ENCODE peak calls at places on chromosome 19, in four cellular contexts. S is upper lobe of right lung, K is heart right ventricle, E is thoracic aorta. P is an unnamed sample.

GRCh38 chr19:19447536-19448237 is 42.2 kb downstream of the GATAD2A start:
- DNase-seq in K (no peak), E (no peak), S (no peak), P (no peak)

GRCh38 chr19:10998045-10998533 is 37.3 kb downstream of the SMARCA4 start:
- DNase-seq in E (no peak), S (no peak), K (no peak), P (no peak)

GRCh38 chr19:23817519-23817918 is 58.8 kb upstream of the ZNF681 start:
- DNase-seq in S (no peak), K (no peak), E (no peak), P (no peak)

GRCh38 chr19:19751846-19752245 is 18.9 kb upstream of the ZNF14 start:
- DNase-seq in E (no peak), K (no peak), S (no peak), P (no peak)

GRCh38 chr19:58577581-58578429 is 4.7 kb upstream of the MZF1 start:
- DNase-seq in S (peak), E (no peak), K (no peak), P (no peak)

GRCh38 chr19:35736913-35737886 is 5.1 kb downstream of the IGFLR1 start:
- DNase-seq in E (no peak), K (no peak), S (no peak), P (no peak)

GRCh38 chr19:38193445-38193844 is 30.6 kb downstream of the DPF1 start:
- DNase-seq in E (no peak), S (no peak), K (no peak), P (no peak)

GRCh38 chr19:29400917-29401711 is 124.7 kb upstream of the VSTM2B start:
- DNase-seq in K (no peak), S (no peak), E (no peak), P (no peak)

GRCh38 chr19:37007587-37008220 is 70.5 kb upstream of the ZNF420 start:
- DNase-seq in E (no peak), K (peak), S (peak), P (no peak)

GRCh38 chr19:19404879-19405860 is at the start of gene GATAD2A:
- DNase-seq in S (peak), E (peak), K (peak), P (peak)

GRCh38 chr19:38597075-38597474 is 20.7 kb downstream of the MAP4K1 start:
- DNase-seq in E (no peak), K (no peak), S (no peak), P (no peak)

GRCh38 chr19:30664358-30665058 is 292.3 kb downstream of the ZNF536 start:
- DNase-seq in S (no peak), K (peak), E (no peak), P (no peak)

GRCh38 chr19:29690842-29691241 is 24.2 kb downstream of the C19orf12 start:
- DNase-seq in S (no peak), E (no peak), K (no peak), P (peak)

GRCh38 chr19:35128398-35129057 is 6.3 kb downstream of the LGI4 start:
- DNase-seq in S (no peak), E (no peak), K (no peak), P (no peak)

GRCh38 chr19:55070755-55071502 is 4.7 kb upstream of the EPS8L1 start:
- DNase-seq in S (no peak), K (no peak), E (no peak), P (peak)

GRCh38 chr19:15129856-15130580 is 22.8 kb downstream of the SYDE1 start:
- DNase-seq in K (no peak), S (no peak), E (no peak), P (no peak)

GRCh38 chr19:44741258-44741731 is 7.2 kb upstream of the BCL3 start:
- DNase-seq in E (no peak), K (peak), S (no peak), P (no peak)

GRCh38 chr19:3367572-3368440 is 1.4 kb downstream of the NFIC start:
- DNase-seq in E (no peak), S (no peak), K (no peak), P (no peak)

GRCh38 chr19:10288662-10289166 is 1.0 kb upstream of the ICAM5 start:
- DNase-seq in E (no peak), K (no peak), S (peak), P (peak)

GRCh38 chr19:15640294-15640903 is at the start of gene CYP4F3:
- DNase-seq in K (peak), E (no peak), S (peak), P (no peak)

GRCh38 chr19:15317392-15318011 is 14.8 kb downstream of the BRD4 start:
- DNase-seq in K (no peak), S (no peak), E (no peak), P (no peak)

GRCh38 chr19:35318679-35319448 is 10.1 kb upstream of the CD22 start:
- DNase-seq in E (peak), K (peak), S (peak), P (no peak)

GRCh38 chr19:10018219-10018618 is 4.9 kb downstream of the RDH8 start:
- DNase-seq in E (no peak), S (no peak), K (no peak), P (no peak)

GRCh38 chr19:33752945-33753344 is 43.7 kb upstream of the KCTD15 start:
- DNase-seq in K (no peak), E (no peak), S (no peak), P (no peak)

GRCh38 chr19:33754361-33754760 is 42.3 kb upstream of the KCTD15 start:
- DNase-seq in E (no peak), K (no peak), S (no peak), P (no peak)

GRCh38 chr19:33750587-33751385 is 45.9 kb upstream of the KCTD15 start:
- DNase-seq in K (no peak), E (no peak), S (no peak), P (no peak)

GRCh38 chr19:33751386-33751770 is 45.3 kb upstream of the KCTD15 start:
- DNase-seq in S (no peak), K (no peak), E (no peak), P (no peak)

DNA sequence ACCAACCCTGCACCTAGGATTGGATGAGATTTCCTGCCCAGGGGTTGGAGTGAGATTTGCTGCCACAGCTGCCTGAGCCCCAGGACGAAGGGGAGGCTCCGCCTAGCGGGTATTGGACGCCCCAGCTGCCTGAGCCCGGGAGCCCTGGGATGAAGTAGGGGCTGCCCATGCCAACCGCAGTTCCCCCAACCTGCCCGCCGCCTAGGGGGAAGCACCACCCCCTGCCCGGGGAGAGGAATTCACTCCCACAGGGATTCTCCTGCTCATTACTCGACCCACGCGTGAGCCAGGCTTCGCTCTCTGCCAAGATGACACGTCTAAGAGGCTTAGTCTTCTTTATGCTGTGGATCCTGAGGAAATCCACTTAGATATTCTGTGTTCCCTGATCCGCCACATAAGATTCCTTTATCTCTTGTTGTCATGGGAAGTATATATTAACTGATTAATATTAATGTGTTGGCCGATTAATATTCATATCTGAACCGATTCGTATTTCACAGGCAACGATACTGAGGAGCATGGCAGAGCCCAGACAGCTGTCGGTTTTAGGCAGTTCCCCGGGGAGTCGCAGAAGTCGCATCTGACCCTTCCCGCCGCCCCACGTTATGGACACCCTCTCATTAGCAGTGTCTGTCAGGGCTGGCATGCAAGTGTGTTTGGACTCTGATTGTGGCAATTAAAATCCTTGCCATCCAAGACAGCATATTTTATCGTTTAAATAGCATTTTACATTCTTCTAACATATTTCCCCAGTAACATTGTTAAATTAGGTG is 44.5 kb upstream of the KCTD15 start:
- DNase-seq in K (no peak), S (no peak), E (no peak), P (no peak)
- TF ChIP-seq CTCF in K (no peak), S (no peak), E (no peak), P (no peak)

DNA sequence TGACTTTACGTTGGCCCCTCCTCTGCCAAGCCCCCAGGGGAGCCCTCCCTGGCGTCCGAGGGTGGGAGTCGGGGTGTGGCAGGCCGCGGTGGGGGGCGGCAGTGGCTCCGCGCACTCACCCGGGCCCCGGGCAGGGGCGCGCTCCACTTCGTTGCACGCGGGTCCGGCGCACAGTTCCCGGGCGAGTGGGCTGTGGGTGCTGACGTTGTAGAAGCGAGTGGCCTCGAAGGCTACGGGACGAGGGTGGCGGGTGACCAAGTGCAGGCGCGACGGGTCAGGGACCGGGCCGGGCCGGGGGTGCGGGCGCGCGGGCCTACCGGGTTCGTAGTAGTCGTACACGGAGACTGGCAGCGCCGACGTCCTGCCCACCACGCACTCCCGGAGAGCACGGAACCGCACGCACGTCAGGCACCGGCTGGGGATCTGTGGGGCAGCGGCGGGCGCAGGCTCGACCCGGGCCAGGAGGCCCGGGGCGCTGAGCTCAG is 8.8 kb downstream of the F2RL3 start:
- DNase-seq in K (no peak), S (no peak), E (no peak), P (no peak)
- H3K4me3 ChIP-seq in K (peak), S (peak), E (peak), P (peak)

DNA sequence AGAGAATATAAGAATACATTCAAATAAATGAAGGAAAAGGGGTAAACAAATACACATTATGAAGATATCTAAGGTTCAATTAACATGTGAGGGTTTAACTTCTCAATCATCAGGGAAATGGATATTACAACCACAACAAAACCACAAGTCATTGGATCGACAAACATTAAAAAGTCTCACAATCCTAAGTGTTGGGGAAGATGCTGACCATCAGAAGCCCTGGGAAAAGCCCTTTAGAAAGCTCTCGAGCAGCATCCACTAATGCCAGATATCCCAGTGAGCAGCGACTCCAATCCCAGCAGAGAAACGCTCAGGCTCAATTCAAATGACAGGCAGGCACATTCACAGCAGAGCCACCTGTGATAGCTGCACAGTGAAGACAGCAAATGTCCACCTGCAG is 3.1 kb downstream of the TPRX1 start:
- DNase-seq in S (no peak), K (no peak), E (no peak), P (no peak)
- TF ChIP-seq CTCF in S (no peak), K (no peak), E (no peak), P (no peak)

GRCh38 chr19:1748115-1748702 is 5.1 kb upstream of the ONECUT3 start:
- DNase-seq in S (no peak), E (no peak), K (no peak), P (no peak)
- H3K4me3 ChIP-seq in S (no peak), E (no peak), K (no peak), P (no peak)

GRCh38 chr19:49892716-49893115 is 4.0 kb downstream of the IL4I1 start:
- DNase-seq in S (no peak), K (no peak), E (no peak), P (no peak)

GRCh38 chr19:49891393-49891792 is 5.3 kb downstream of the IL4I1 start:
- DNase-seq in S (no peak), E (no peak), K (no peak), P (no peak)

GRCh38 chr19:49889038-49889686 is 7.5 kb downstream of the IL4I1 start:
- DNase-seq in K (peak), E (no peak), S (peak), P (no peak)

GRCh38 chr19:49889687-49890348 is 6.9 kb downstream of the IL4I1 start:
- DNase-seq in K (peak), S (peak), E (no peak), P (no peak)

DNA sequence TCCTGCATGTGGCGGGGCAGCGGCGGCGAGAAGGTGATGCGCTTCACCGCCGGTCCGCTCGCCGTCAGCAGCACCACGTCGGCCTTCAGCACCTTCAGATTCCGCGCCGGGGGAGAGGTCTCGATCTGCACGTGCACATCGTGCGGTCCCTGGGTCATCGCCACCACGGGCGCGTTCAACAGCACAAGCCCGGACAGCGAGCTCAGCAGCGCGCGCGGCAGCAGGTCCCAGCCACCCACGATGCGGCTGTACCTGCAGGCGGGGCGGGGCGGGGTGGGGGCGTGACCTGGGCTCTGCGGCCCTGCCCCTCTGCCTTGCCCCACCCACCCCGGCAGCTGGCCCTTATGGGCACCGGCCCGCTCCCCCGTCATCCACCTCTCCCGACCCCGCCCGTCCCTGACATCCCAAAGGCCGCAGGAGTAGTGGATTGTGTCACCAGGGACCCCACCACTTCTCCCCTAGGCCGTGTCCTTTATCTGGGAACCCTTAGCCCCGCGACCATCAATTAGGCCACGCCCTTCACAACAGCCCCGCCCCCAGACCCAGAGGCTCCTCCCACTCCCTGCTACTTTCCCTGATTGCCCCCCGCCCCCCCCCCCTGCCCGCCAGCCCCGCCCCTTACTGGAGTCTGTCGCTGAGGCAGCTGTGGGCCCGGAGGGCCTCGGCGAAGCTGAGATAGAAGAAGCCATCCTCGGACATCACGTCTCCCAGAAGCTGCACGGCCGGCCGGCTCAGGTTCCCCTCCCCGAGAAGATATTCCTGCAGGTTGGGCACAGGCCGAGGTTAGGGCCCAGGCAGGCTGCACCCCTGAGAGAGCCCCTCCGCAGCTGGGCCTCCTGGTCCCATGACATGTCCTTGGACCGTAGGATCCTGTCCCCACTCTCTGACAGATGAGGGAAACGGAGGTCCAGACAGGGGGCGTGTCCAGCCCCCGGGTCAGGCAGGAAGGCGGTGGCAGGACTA is 6.1 kb downstream of the IL4I1 start:
- DNase-seq in E (no peak), S (peak), K (no peak), P (no peak)
- TF ChIP-seq CTCF in E (no peak), S (peak), K (peak), P (no peak)

GRCh38 chr19:7617172-7617571 is 12.2 kb downstream of the XAB2 start:
- DNase-seq in S (no peak), E (no peak), K (no peak), P (no peak)

GRCh38 chr19:7617735-7618134 is 11.6 kb downstream of the XAB2 start:
- DNase-seq in K (no peak), E (no peak), S (peak), P (no peak)

GRCh38 chr19:7618771-7619510 is 10.4 kb downstream of the XAB2 start:
- DNase-seq in E (no peak), S (peak), K (no peak), P (no peak)

GRCh38 chr19:7619671-7620441 is 9.5 kb downstream of the XAB2 start:
- DNase-seq in K (no peak), S (no peak), E (no peak), P (no peak)

GRCh38 chr19:7618366-7618765 is 11.0 kb downstream of the XAB2 start:
- DNase-seq in K (no peak), E (no peak), S (peak), P (no peak)
- H3K4me3 ChIP-seq in K (no peak), E (no peak), S (no peak), P (no peak)

GRCh38 chr19:5053661-5054060 is 84.7 kb downstream of the KDM4B start:
- DNase-seq in S (no peak), E (no peak), K (no peak), P (no peak)

GRCh38 chr19:5052945-5053485 is 84.1 kb downstream of the KDM4B start:
- DNase-seq in K (no peak), E (no peak), S (no peak), P (no peak)

GRCh38 chr19:5050905-5051304 is 82.0 kb downstream of the KDM4B start:
- DNase-seq in S (no peak), E (no peak), K (no peak), P (no peak)

GRCh38 chr19:5051619-5052018 is 82.7 kb downstream of the KDM4B start:
- DNase-seq in K (no peak), E (no peak), S (no peak), P (no peak)

GRCh38 chr19:5052515-5052914 is 83.6 kb downstream of the KDM4B start:
- DNase-seq in K (no peak), S (no peak), E (no peak), P (no peak)
- TF ChIP-seq CTCF in K (peak), S (no peak), E (no peak), P (no peak)

GRCh38 chr19:13027031-13027430 is 31.8 kb downstream of the NFIX start:
- DNase-seq in S (no peak), E (no peak), K (no peak), P (no peak)
- H3K4me3 ChIP-seq in S (peak), E (peak), K (peak), P (no peak)